ENCODE peak calls at places on chromosomes 7 and 10, in four cellular contexts. C is CD8-positive, alpha-beta T cell; H is cardiac muscle cell; B is H9. F is an unnamed sample.

GRCh38 chr10:104077282-104078151 is 8.2 kb downstream of the COL17A1 start:
- DNase-seq in H (no peak), C (no peak), B (peak; percentile 63), F (no peak)

GRCh38 chr7:3028071-3028766 is 15.4 kb downstream of the CARD11 start:
- DNase-seq in H (no peak), C (peak; percentile 24), B (no peak), F (no peak)

GRCh38 chr10:103752680-103753248 is 102.6 kb downstream of the SH3PXD2A start:
- DNase-seq in B (no peak), C (peak; percentile 52), H (no peak), F (peak; percentile 26)

GRCh38 chr10:72525277-72525676 is 100.6 kb downstream of the MICU1 start:
- DNase-seq in H (no peak), B (no peak), C (no peak), F (no peak)

GRCh38 chr10:60907972-60908371 is 36.0 kb downstream of the RHOBTB1 start:
- DNase-seq in C (no peak), H (no peak), B (no peak), F (no peak)

GRCh38 chr10:47116445-47116844 is 183.6 kb upstream of the GDF10 start:
- DNase-seq in B (no peak), H (no peak), C (no peak), F (no peak)

GRCh38 chr7:129803546-129804081 is 149.1 kb downstream of the UBE2H start:
- DNase-seq in H (no peak), C (no peak), B (no peak), F (no peak)

GRCh38 chr10:113560071-113560470 is 7.2 kb downstream of the HABP2 start:
- DNase-seq in B (no peak), H (no peak), C (no peak), F (no peak)

GRCh38 chr7:155965010-155965409 is 152.7 kb upstream of the SHH start:
- DNase-seq in H (no peak), C (no peak), B (peak; percentile 12), F (no peak)

GRCh38 chr7:7236041-7236440 is 53.7 kb downstream of the C1GALT1 start:
- DNase-seq in C (no peak), H (no peak), B (no peak), F (no peak)

GRCh38 chr7:15085361-15085760 is 182.8 kb upstream of the DGKB start:
- DNase-seq in C (no peak), H (no peak), B (no peak), F (no peak)

GRCh38 chr10:122328676-122329075 is 45.8 kb upstream of the PLEKHA1 start:
- DNase-seq in C (no peak), H (no peak), B (no peak), F (no peak)

GRCh38 chr10:26699631-26700030 is 2.1 kb downstream of the PDSS1 start:
- DNase-seq in C (no peak), H (no peak), B (no peak), F (no peak)

GRCh38 chr10:22243321-22243720 is 25.5 kb upstream of the EBLN1 start:
- DNase-seq in C (no peak), H (no peak), B (no peak), F (no peak)

GRCh38 chr10:22245567-22245966 is 27.8 kb upstream of the EBLN1 start:
- DNase-seq in H (no peak), B (no peak), C (no peak), F (no peak)

GRCh38 chr10:22244855-22245254 is 27.0 kb upstream of the EBLN1 start:
- DNase-seq in B (no peak), C (no peak), H (no peak), F (no peak)

GRCh38 chr10:22246680-22247391 is 29.0 kb upstream of the EBLN1 start:
- DNase-seq in B (no peak), C (peak; percentile 20), H (no peak), F (no peak)

DNA sequence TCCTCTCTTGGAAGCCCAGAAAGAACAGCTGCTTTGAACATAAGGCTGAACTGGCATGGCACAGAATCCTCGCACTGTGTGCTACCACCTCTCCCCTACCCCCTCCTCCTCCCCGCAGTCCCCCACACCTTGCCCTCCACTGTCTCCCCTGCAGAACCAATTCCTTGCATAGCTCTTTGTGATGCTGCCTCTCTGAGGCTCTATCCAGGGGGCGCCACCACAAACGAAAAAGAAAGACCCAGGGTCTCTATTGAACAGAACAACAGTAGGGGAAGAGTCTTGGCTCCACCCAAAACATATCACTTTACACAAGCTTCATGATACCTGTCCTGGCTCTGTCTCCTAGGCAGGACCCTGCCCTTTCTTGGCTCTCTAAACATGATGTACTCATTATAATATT is 26.2 kb upstream of the EBLN1 start:
- DNase-seq in C (peak; percentile 15), H (no peak), B (peak; percentile 43), F (peak; percentile 10)
- TF ChIP-seq CTCF in C (no peak), H (peak; percentile 5), B (peak; percentile 49), F (no peak)

GRCh38 chr10:31126593-31126992 is 94.9 kb upstream of the ZNF438 start:
- DNase-seq in C (no peak), H (no peak), B (no peak), F (no peak)
- H3K27ac ChIP-seq in C (no peak overlapping the region), H (no peak overlapping the region), B (no peak overlapping the region), F (no peak overlapping the region)

GRCh38 chr7:75757298-75757676 is 14.7 kb downstream of the CCL26 start:
- DNase-seq in B (no peak), C (no peak), H (no peak), F (no peak)

GRCh38 chr7:75762350-75762917 is 9.6 kb downstream of the CCL26 start:
- DNase-seq in H (peak; percentile 80), C (no peak), B (no peak), F (no peak)

GRCh38 chr7:75757860-75758259 is 14.2 kb downstream of the CCL26 start:
- DNase-seq in B (no peak), C (no peak), H (no peak), F (no peak)

GRCh38 chr7:75758491-75758890 is 13.5 kb downstream of the CCL26 start:
- DNase-seq in C (no peak), H (no peak), B (no peak), F (no peak)

DNA sequence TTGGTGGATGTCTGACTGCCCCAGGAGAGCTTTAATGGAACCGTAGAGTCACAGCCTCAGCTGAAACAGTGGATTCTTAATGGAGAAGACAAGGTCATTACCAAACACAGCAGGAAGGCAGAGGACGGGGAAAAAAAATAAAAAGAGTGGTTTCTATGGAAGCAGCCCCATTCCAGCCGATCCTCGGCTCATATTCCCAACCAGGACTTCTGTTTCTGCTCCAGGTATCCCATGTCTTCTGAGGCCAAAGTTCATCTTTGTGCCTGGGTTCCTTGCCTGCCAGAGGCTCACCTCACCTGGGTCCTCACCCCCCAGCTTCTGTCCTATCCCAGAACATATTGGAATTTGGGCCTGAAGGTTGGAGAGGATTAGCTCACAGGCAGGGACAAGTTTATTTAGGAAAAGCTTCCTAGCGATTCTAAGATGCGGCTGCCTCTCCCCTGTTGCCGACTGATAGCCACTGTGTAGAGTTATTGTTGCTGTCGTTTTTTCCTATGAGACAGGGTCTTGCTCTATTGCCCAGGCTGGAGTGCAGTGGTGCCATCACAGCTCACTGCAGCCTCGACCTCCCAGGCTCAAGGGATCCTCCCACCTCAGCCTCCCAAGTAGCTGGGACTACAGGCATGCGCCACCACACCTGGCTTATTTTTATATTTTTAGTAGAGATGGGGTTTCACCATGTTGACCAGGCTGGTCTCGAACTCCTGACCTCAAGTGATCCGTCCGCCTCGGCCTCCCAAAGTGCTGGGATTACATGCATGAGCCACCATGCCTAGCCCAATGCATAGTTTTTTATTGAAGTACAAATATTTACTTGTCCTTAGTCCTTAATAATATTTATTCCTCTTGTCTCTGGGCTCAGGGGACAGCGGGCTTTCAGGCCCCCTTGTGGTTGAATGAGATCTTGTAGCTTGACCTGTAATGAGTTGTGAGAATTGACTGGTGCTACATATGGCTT is 15.4 kb downstream of the CCL26 start:
- DNase-seq in H (peak; percentile 49), C (no peak), B (no peak), F (no peak)
- TF ChIP-seq CTCF in H (peak; percentile 55), C (no peak), B (peak; percentile 71), F (peak; percentile 34)

GRCh38 chr10:44281662-44282061 is 103.2 kb downstream of the CXCL12 start:
- DNase-seq in C (no peak), B (no peak), H (no peak), F (no peak)

GRCh38 chr10:44280211-44280610 is 104.7 kb downstream of the CXCL12 start:
- DNase-seq in B (no peak), H (no peak), C (no peak), F (no peak)

GRCh38 chr10:44281089-44281613 is 103.7 kb downstream of the CXCL12 start:
- DNase-seq in B (no peak), H (no peak), C (no peak), F (no peak)

GRCh38 chr10:44279376-44279775 is 105.5 kb downstream of the CXCL12 start:
- DNase-seq in C (no peak), B (no peak), H (no peak), F (no peak)

GRCh38 chr10:44280615-44281014 is 104.3 kb downstream of the CXCL12 start:
- DNase-seq in C (no peak), B (no peak), H (no peak), F (no peak)
- H3K27ac ChIP-seq in C (no peak overlapping the region), B (no peak overlapping the region), H (no peak overlapping the region), F (no peak overlapping the region)

DNA sequence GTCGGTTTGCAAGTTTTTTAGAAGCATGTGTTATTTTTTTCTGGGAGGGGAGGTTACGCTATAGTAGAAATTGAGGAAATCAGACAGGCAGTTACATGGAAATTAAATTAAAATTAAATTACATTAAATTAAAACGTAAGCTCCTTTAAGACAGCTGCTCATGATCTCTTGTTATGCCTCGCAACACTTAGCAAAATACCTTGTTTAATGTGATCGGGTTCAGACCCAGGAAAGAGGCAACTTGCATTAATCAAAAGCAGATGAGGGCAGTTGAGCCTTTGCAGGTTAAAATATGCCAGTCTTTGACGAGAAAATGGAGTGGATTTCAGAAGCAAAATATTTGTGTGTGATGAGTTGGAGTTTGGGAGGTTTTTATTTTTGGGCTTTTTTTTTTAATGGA is 651.8 kb downstream of the INHBA start:
- DNase-seq in H (no peak), B (no peak), C (no peak), F (no peak)
- TF ChIP-seq CTCF in H (no peak), B (no peak), C (no peak), F (no peak)

F was measured in DND-41.